ENCODE peak calls at places on chromosome 15, in seven cellular contexts. R is Ammon's horn, K is mesothelial cell of epicardium, Q is frontal cortex, E is occipital lobe, B is fibroblast of mammary gland, I is GM12892. A is an unnamed sample.

GRCh38 chr15:48962662-48963523 is 826 bp downstream of the SHC4 start:
- DNase-seq in R (peak; percentile 38), K (peak; percentile 47), Q (no peak), E (peak; percentile 13), B (peak; percentile 48), I (peak; percentile 9), A (peak; percentile 77)

GRCh38 chr15:90075420-90076289 is 26.6 kb downstream of the IDH2 start:
- DNase-seq in R (no peak), K (no peak), Q (no peak), E (peak; percentile 13), B (no peak), I (no peak), A (peak; percentile 91)

GRCh38 chr15:34348735-34349300 is 5.7 kb downstream of the NUTM1 start:
- DNase-seq in R (no peak), K (no peak), Q (no peak), E (no peak), B (no peak), I (no peak), A (peak; percentile 31)

GRCh38 chr15:77097317-77097721 is 26.4 kb upstream of the TSPAN3 start:
- DNase-seq in R (no peak), K (no peak), Q (no peak), E (no peak), B (no peak), I (no peak), A (no peak)

GRCh38 chr15:101652783-101653430 is 726 bp upstream of the TM2D3 start:
- DNase-seq in R (no peak), K (no peak), Q (no peak), E (no peak), B (peak; percentile 67), I (peak; percentile 24), A (no peak)

GRCh38 chr15:91967935-91968605 is 114.6 kb downstream of the SLCO3A1 start:
- DNase-seq in R (no peak), K (no peak), Q (no peak), E (no peak), B (peak; percentile 34), I (no peak), A (no peak)

GRCh38 chr15:33616485-33616884 is 305.7 kb downstream of the RYR3 start:
- DNase-seq in R (no peak), K (no peak), Q (no peak), E (no peak), B (no peak), I (no peak), A (no peak)

GRCh38 chr15:90101969-90102890 is at the start of gene IDH2:
- DNase-seq in R (peak; percentile 88), K (peak; percentile 85), Q (peak; percentile 93), E (peak; percentile 75), B (peak; percentile 56), I (peak; percentile 89), A (peak; percentile 96)

GRCh38 chr15:36365963-36366362 is 213.5 kb upstream of the CDIN1 start:
- DNase-seq in R (no peak), K (no peak), Q (no peak), E (no peak), B (peak; percentile 67), I (no peak), A (no peak)

GRCh38 chr15:92405942-92406341 is 12.3 kb downstream of the ST8SIA2 start:
- DNase-seq in R (no peak), K (no peak), Q (no peak), E (no peak), B (no peak), I (no peak), A (no peak)

GRCh38 chr15:79932447-79932846 is 35.6 kb upstream of the MTHFS start:
- DNase-seq in R (peak; percentile 38), K (no peak), Q (no peak), E (no peak), B (no peak), I (no peak), A (no peak)

GRCh38 chr15:92574161-92574560 is 81.4 kb downstream of the FAM174B start:
- DNase-seq in R (no peak), K (no peak), Q (no peak), E (no peak), B (no peak), I (no peak), A (no peak)

GRCh38 chr15:70748281-70748747 is 15.0 kb downstream of the UACA start:
- DNase-seq in R (peak; percentile 49), K (no peak), Q (no peak), E (no peak), B (peak; percentile 59), I (no peak), A (peak; percentile 88)

GRCh38 chr15:72782993-72783562 is 480 bp downstream of the ADPGK start:
- DNase-seq in R (peak; percentile 65), K (no peak), Q (no peak), E (peak; percentile 54), B (peak; percentile 42), I (no peak), A (no peak)

A was measured in posterior cingulate gyrus.